ENCODE peak calls at places on chromosome X, in four cellular contexts. E, R, N and J are unnamed samples.

GRCh38 chrX:107135076-107135964 is 16.7 kb upstream of the RBM41 start:
- DNase-seq in E (no peak), R (no peak), N (no peak), J (peak; percentile 41)

GRCh38 chrX:32483534-32484136 is 727.7 kb downstream of the DMD start:
- DNase-seq in N (no peak), R (peak; percentile 6), E (no peak), J (peak; percentile 0)

GRCh38 chrX:70613295-70613694 is 168.7 kb downstream of the DLG3 start:
- DNase-seq in R (no peak), E (no peak), N (no peak), J (no peak)

GRCh38 chrX:26851981-26852380 is 611.2 kb downstream of the PPP4R3C start:
- DNase-seq in R (peak; percentile 9), N (no peak), E (no peak), J (no peak)

GRCh38 chrX:23953908-23954269 is 46.1 kb downstream of the CXorf58 start:
- DNase-seq in R (no peak), N (no peak), E (no peak), J (no peak)

GRCh38 chrX:23276475-23276874 is 58.2 kb upstream of the PTCHD1 start:
- DNase-seq in E (no peak), N (no peak), R (no peak), J (peak; percentile 79)

GRCh38 chrX:7149421-7149820 is 1.5 kb upstream of the PUDP start:
- DNase-seq in E (no peak), R (no peak), N (no peak), J (no peak)

GRCh38 chrX:100995469-100995868 is 26.0 kb downstream of the ARL13A start:
- DNase-seq in E (no peak), R (no peak), N (no peak), J (peak; percentile 50)

GRCh38 chrX:134236690-134237362 is at the start of gene CCDC160:
- DNase-seq in N (no peak), R (peak; percentile 52), E (peak; percentile 76), J (peak; percentile 4)

GRCh38 chrX:41085883-41086626 is 810 bp downstream of the USP9X start:
- DNase-seq in R (peak; percentile 46), N (peak; percentile 9), E (peak; percentile 75), J (peak; percentile 44)

GRCh38 chrX:106159861-106160282 is 8.2 kb upstream of the PWWP3B start:
- DNase-seq in E (no peak), N (no peak), R (no peak), J (no peak)

DNA sequence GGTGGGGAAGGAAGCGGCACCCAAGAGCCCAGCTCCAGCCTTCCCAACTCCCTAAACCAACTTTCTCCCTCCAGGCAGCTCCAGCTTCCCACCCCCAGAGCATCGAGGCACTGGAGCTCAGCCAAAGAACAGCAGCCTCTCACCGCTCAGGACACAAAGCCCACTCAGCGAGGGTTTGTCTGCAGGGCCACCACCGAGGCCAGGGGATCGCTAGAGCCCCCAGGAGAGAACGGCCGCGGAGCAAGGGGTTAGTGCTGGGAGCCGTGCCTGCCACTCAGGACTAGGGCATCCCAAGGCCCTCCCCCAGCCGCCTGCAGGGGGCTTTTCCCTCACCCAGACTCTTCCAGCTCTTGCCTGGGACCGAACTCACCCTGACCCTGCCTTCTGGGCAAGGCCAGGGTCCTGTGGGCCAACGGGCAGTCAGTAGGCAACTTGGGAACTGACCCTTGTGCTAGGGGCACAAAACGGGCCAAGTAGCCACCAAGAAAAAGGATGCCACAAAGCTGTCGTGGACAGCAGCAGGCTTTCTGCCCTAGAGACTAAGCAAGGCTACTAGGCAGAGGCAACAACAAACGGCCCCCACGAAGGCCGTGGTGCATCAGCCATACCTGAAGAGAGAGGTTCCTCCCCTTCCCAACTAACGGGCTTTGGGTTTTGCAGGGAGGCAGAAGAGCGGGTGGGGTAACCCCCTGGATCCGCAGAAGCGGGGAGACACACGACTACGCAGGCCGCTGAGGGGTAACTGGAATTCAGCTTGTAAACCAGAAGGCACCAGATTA is 2.3 kb downstream of the HCFC1 start:
- DNase-seq in E (no peak), N (no peak), R (no peak), J (no peak)
- H3K27ac ChIP-seq in E (peak overlapping the region; percentile 86), N (peak overlapping the region; percentile 41), R (peak overlapping the region; percentile 69), J (peak overlapping the region; percentile 97)

GRCh38 chrX:9676311-9676710 is 89.3 kb downstream of the GPR143 start:
- DNase-seq in R (no peak), N (no peak), E (no peak), J (no peak)
- H3K27ac ChIP-seq in R (peak overlapping the region; percentile 85), N (no peak overlapping the region), E (no peak overlapping the region), J (no peak overlapping the region)

DNA sequence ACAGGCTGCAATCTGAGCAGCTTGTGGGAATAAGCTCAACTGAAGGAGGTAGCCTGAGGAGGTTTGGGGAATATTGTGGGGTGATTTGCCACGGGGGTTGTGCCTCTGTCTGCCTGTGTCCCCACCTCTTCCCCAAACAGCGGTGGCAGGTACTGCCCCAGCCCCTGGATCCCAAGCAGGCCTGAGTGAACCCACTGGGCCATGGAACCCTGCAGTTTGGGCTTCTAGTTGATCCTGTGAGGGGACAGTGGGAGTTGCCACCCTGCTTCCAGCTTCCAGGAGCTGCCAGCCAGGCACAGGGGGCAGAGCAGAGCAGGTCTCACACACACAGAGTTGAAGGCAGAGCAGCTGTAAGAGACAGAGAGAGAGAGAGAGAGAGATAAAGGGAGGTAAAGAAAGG is 97.4 kb downstream of the PJA1 start:
- DNase-seq in N (no peak), R (no peak), E (no peak), J (no peak)
- H3K27ac ChIP-seq in N (no peak overlapping the region), R (no peak overlapping the region), E (no peak overlapping the region), J (no peak overlapping the region)

DNA sequence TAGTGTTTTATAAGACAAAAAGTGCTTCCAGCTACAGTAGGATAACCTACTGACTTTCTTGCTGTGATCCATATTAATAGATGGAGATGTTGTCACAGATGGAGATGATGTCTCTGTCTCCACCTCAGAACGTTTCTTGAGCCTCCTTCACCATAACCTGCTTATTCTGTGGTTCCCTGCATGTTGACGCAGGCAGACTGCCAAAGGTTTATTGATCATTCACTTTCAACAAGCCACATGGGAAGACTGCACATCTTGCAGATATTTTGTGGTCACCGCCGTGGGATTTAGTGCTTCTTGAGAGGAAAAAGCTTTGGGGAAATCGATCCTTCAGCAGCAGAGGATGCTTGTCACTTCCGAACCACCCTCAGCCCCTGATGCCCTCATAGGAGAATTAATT is 943.0 kb upstream of the PRKX start:
- DNase-seq in E (no peak), R (no peak), N (no peak), J (no peak)
- H3K27ac ChIP-seq in E (no peak overlapping the region), R (no peak overlapping the region), N (no peak overlapping the region), J (no peak overlapping the region)

GRCh38 chrX:103831803-103832544 is at the start of gene RAB9B:
- DNase-seq in E (peak; percentile 85), R (peak; percentile 73), N (peak; percentile 0), J (peak; percentile 1)
- H3K27ac ChIP-seq in E (peak within 1 kb of the TSS; percentile 79), R (no peak within 1 kb of the TSS), N (no peak within 1 kb of the TSS), J (no peak within 1 kb of the TSS)

DNA sequence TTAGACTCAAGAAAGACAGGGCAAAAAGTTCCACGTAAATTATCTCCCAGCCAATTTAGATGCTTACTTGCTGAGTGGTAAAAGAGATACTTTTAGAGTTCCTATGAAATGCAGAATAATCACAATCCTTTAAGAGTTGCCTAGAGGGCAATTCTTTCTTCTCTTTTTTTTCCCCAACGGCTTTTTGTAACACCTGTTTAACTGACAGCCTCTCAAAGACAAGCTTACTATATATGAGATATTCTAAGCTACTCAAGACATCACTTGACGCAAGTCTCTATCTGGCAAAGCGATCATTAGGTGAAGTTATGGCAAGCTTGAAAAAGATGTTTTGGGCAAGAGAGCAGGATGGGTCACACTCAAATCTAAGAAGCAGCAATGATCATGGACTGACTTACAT is 162.8 kb upstream of the FGF13 start:
- DNase-seq in E (no peak), R (no peak), N (no peak), J (no peak)
- H3K27ac ChIP-seq in E (no peak overlapping the region), R (no peak overlapping the region), N (no peak overlapping the region), J (no peak overlapping the region)

GRCh38 chrX:39848243-39848642 is 249.5 kb downstream of the BCOR start:
- DNase-seq in R (no peak), E (no peak), N (no peak), J (peak; percentile 7)
- H3K27ac ChIP-seq in R (no peak overlapping the region), E (no peak overlapping the region), N (no peak overlapping the region), J (no peak overlapping the region)

GRCh38 chrX:97215166-97215565 is 331.5 kb downstream of the RPA4 start:
- DNase-seq in R (no peak), N (no peak), E (no peak), J (no peak)
- H3K27ac ChIP-seq in R (no peak overlapping the region), N (no peak overlapping the region), E (no peak overlapping the region), J (no peak overlapping the region)